ENCODE peak calls at places on chromosomes 4 and X, in four cellular contexts. Q is upper lobe of left lung, C is transverse colon, M is testis. S is an unnamed sample.

GRCh38 chrX:56978172-56978571 is 17.2 kb downstream of the SPIN3 start:
- DNase-seq in Q (no peak), C (peak), M (peak), S (peak)

GRCh38 chr4:3074846-3075651 is 568 bp downstream of the HTT start:
- DNase-seq in Q (peak), C (peak), M (peak), S (peak)

GRCh38 chr4:153238146-153238919 is 34.1 kb downstream of the TRIM2 start:
- DNase-seq in Q (no peak), C (no peak), M (no peak), S (no peak)

GRCh38 chr4:76195326-76195725 is 18.3 kb downstream of the SCARB2 start:
- DNase-seq in Q (no peak), C (no peak), M (no peak), S (no peak)

GRCh38 chr4:7747062-7747385 is 192.6 kb downstream of the AFAP1 start:
- DNase-seq in Q (no peak), C (peak), M (no peak), S (no peak)

GRCh38 chr4:2944091-2944482 is 19.1 kb downstream of the NOP14 start:
- DNase-seq in Q (no peak), C (no peak), M (no peak), S (no peak)

GRCh38 chr4:168995537-168996295 is 14.3 kb downstream of the CBR4 start:
- DNase-seq in Q (no peak), C (no peak), M (no peak), S (no peak)

GRCh38 chr4:146943691-146944375 is 1.8 kb downstream of the TTC29 start:
- DNase-seq in Q (no peak), C (no peak), M (no peak), S (no peak)

GRCh38 chr4:22091906-22092305 is 143.3 kb upstream of the KCNIP4 start:
- DNase-seq in Q (no peak), C (no peak), M (no peak), S (no peak)

GRCh38 chr4:98166025-98166730 is 22.9 kb upstream of the STPG2 start:
- DNase-seq in Q (peak), C (no peak), M (no peak), S (no peak)

GRCh38 chr4:6961496-6962210 is 52.0 kb downstream of the TBC1D14 start:
- DNase-seq in Q (no peak), C (no peak), M (no peak), S (no peak)

GRCh38 chr4:64781737-64782326 is 372.6 kb upstream of the TECRL start:
- DNase-seq in Q (no peak), C (no peak), M (no peak), S (no peak)

GRCh38 chr4:48653217-48654014 is 126.7 kb downstream of the FRYL start:
- DNase-seq in Q (no peak), C (peak), M (peak), S (no peak)

GRCh38 chr4:156805696-156806095 is 165.9 kb downstream of the PDGFC start:
- DNase-seq in Q (no peak), C (no peak), M (no peak), S (no peak)

GRCh38 chr4:65508169-65508568 is 162.1 kb downstream of the EPHA5 start:
- DNase-seq in Q (no peak), C (no peak), M (no peak), S (no peak)

GRCh38 chr4:73450398-73451004 is 14.5 kb downstream of the AFP start:
- DNase-seq in Q (no peak), C (no peak), M (no peak), S (no peak)

GRCh38 chrX:331145-331771 is 12.7 kb upstream of the GTPBP6 start:
- DNase-seq in Q (no peak), C (no peak), M (no peak), S (no peak)

GRCh38 chr4:43048570-43048969 is 156.1 kb downstream of the GRXCR1 start:
- DNase-seq in Q (no peak), C (no peak), M (no peak), S (no peak)

GRCh38 chr4:86582453-86582852 is 11.7 kb upstream of the PTPN13 start:
- DNase-seq in Q (no peak), C (no peak), M (no peak), S (no peak)

GRCh38 chr4:1291996-1292702 is 2.5 kb downstream of the MAEA start:
- DNase-seq in Q (peak), C (no peak), M (no peak), S (no peak)
- H3K27ac ChIP-seq in Q (no peak), C (no peak), M (no peak), S (no peak)

GRCh38 chrX:154019061-154019621 is 561 bp downstream of the IRAK1 start:
- DNase-seq in Q (no peak), C (peak), M (no peak), S (no peak)

GRCh38 chrX:154018518-154019060 is 1.1 kb downstream of the IRAK1 start:
- DNase-seq in Q (no peak), C (no peak), M (no peak), S (no peak)

GRCh38 chrX:154021131-154021611 is 1.5 kb upstream of the IRAK1 start:
- DNase-seq in Q (no peak), C (no peak), M (no peak), S (peak)

GRCh38 chrX:154020500-154021115 is 906 bp upstream of the IRAK1 start:
- DNase-seq in Q (no peak), C (no peak), M (no peak), S (no peak)

GRCh38 chrX:154019633-154020499 is at the start of gene IRAK1:
- DNase-seq in Q (peak), C (peak), M (no peak), S (no peak)
- TF ChIP-seq POLR2A in Q (no peak), C (peak), M (no peak), S (peak)

DNA sequence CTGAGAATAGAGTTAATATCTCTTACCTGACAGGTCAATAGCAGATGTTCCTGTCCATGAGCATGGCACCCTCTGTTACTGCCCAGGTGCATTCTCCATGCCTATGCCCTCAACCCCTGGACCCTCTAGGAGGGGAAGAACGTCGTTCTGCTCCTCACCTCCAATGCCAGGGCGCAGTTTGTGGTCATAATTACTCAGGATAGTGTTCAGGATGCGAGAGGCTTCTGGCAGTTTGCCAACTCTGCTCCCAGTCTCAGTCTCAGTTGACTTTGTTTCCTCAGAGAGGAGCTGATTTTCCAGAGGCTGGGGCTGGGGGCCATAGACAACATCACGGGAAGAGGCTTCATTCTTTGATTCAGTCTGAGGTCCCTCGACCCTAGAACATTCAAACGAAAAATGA is 4.4 kb downstream of the GABRE start:
- DNase-seq in Q (no peak), C (no peak), M (no peak), S (no peak)
- H3K27ac ChIP-seq in Q (no peak), C (no peak), M (no peak), S (no peak)

DNA sequence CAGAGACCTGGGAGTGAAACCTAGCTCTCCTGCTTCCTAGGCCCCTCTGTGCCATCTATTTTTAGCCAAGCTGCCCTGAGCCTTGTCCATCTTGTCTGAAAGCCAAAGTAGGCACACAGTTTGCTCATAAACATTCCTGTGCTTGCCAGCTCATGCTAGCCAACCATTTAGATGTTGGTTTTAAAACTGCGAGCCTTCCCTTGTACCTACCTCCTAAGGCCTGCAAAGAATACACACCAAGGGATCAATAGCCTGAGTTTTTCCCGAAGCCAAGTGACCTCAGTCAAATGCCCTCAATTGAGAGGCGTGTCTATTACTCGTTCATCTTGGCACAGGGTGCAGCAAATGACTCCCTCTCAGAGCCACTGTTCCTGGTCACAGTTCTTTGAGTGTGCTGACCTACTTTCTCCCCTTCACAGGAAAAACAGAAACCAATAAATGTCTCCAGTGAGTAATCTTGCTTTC is 48.5 kb downstream of the ZCCHC12 start:
- DNase-seq in Q (peak), C (peak), M (peak), S (no peak)
- TF ChIP-seq POLR2A in Q (no peak), C (no peak), M (no peak), S (no peak)

GRCh38 chr4:108168672-108169562 is at the start of gene LEF1:
- DNase-seq in Q (no peak), C (peak), M (peak), S (no peak)

GRCh38 chr4:108165601-108166000 is 3.1 kb downstream of the LEF1 start:
- DNase-seq in Q (no peak), C (no peak), M (no peak), S (no peak)

GRCh38 chr4:108166038-108166437 is 2.7 kb downstream of the LEF1 start:
- DNase-seq in Q (no peak), C (no peak), M (no peak), S (no peak)

GRCh38 chr4:108168213-108168671 is 490 bp downstream of the LEF1 start:
- DNase-seq in Q (no peak), C (no peak), M (no peak), S (no peak)

DNA sequence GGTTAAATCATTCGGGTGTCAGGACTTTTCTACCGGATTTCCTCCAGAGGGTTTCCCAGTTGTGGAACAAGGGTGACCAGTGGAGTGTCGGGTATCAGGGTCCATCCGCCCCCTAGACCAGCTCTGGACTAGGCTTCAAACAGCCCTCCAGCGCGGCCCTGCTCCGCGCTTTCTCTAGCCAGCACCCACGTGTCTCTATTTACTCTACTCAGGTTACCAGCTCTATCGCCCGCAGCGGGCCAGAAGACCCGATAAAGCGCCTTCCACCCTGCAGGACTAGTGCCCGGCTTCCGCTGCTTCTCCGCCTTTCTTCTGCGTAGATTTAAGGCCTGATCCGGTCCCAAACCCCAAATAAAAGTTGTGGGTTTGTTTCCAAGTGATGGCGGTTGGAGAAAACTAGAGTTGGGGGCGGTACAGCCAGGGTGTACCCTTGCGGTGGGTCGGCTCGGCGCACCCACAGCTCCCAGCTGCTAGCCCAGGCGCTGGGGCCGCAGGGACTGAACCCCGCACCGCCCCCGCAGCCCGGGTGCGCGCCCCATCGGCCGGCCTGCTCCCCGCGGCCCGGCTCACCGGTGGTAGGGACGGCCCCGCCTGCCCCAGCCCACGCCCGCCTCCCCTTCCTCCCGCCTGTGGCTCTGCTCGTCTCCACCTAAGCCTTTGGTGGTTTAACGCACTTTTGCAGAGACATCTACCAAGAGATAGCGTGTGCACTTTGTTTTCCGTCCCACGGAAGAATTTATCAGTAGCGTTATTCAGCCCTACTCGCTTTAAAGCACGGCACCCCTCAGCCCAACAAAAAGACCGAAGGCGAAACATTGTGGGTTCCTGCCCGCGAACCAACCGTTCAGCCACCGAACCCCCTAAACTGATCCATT is 2.1 kb downstream of the LEF1 start:
- DNase-seq in Q (no peak), C (peak), M (peak), S (no peak)
- H3K27ac ChIP-seq in Q (no peak), C (no peak), M (no peak), S (no peak)

DNA sequence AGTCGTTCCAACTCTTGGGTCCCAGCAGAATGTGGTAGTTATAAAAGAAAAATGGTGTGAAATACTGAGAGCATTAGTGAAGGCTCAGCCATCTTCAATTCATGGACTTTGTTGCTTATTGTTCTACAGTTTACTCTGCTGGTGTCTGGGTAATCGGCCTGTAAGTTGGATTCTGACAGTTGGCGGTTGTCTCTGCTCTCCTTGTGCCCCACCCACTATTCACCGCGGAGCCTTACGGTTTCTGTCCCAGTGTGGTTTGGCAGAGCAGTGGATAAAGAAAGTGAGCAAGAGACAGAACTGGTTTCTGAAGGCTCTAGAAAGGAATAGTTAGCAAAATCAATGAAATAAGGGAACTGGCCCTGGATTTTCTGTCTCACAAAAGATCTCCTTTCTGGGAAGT is 9.1 kb downstream of the LONRF3 start:
- DNase-seq in Q (no peak), C (peak), M (no peak), S (no peak)
- TF ChIP-seq POLR2A in Q (no peak), C (no peak), M (no peak), S (no peak)

DNA sequence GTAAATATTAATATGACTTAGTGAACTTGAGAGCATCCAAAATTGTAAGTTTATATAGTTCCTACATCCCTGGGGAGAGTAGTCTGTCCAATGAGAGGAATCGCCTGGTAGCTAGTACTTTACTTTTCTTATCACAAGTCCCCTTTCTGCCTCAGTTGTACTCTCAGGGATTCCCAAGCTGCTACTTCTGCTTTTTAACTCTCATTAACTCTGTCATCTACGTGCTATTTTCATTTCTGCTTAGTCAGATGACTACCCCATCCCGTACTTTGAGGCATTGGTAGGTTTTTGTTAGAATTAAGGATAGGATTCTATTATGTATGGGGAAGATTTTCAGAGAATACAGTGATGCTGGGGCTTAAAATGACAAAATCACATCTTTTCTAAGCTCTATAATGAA is 24.7 kb downstream of the RBPJ start:
- DNase-seq in Q (no peak), C (no peak), M (no peak), S (no peak)
- H3K27ac ChIP-seq in Q (peak), C (peak), M (no peak), S (no peak)